ENCODE peak calls at places on chromosomes 4 and X, in eight cellular contexts. One of them, this sample, is unnamed.

GRCh38 chr4:102627831-102628523 is 126.8 kb downstream of the NFKB1 start:
- DNase-seq in fibroblast of lung: peak; percentile 15
- DNase-seq in ascending aorta: no peak
- DNase-seq in left ventricle myocardium inferior: no peak
- DNase-seq in colonic mucosa: no peak
- DNase-seq in cardiac muscle cell: no peak
- DNase-seq in lung: no peak
- DNase-seq in PC-3: peak; percentile 91
- DNase-seq in this sample: peak; percentile 92

GRCh38 chr4:1376841-1377605 is 29.2 kb downstream of the NKX1-1 start:
- DNase-seq in fibroblast of lung: no peak
- DNase-seq in ascending aorta: no peak
- DNase-seq in left ventricle myocardium inferior: peak; percentile 10
- DNase-seq in colonic mucosa: no peak
- DNase-seq in cardiac muscle cell: no peak
- DNase-seq in lung: no peak
- DNase-seq in PC-3: no peak
- DNase-seq in this sample: no peak

GRCh38 chr4:99861120-99861905 is 32.9 kb downstream of the LAMTOR3 start:
- DNase-seq in fibroblast of lung: no peak
- DNase-seq in ascending aorta: no peak
- DNase-seq in left ventricle myocardium inferior: no peak
- DNase-seq in colonic mucosa: no peak
- DNase-seq in cardiac muscle cell: no peak
- DNase-seq in lung: no peak
- DNase-seq in PC-3: no peak
- DNase-seq in this sample: no peak

GRCh38 chrX:107628662-107629532 is 587 bp downstream of the PRPS1 start:
- DNase-seq in fibroblast of lung: peak; percentile 14
- DNase-seq in ascending aorta: peak; percentile 66
- DNase-seq in left ventricle myocardium inferior: peak; percentile 13
- DNase-seq in colonic mucosa: peak; percentile 31
- DNase-seq in cardiac muscle cell: peak; percentile 64
- DNase-seq in lung: peak; percentile 32
- DNase-seq in PC-3: peak; percentile 60
- DNase-seq in this sample: peak; percentile 45

GRCh38 chr4:61831987-61832386 is 631.9 kb downstream of the ADGRL3 start:
- DNase-seq in fibroblast of lung: no peak
- DNase-seq in ascending aorta: no peak
- DNase-seq in left ventricle myocardium inferior: no peak
- DNase-seq in colonic mucosa: no peak
- DNase-seq in cardiac muscle cell: no peak
- DNase-seq in lung: no peak
- DNase-seq in PC-3: no peak
- DNase-seq in this sample: no peak

GRCh38 chrX:151538190-151539122 is 25.0 kb upstream of the PASD1 start:
- DNase-seq in fibroblast of lung: no peak
- DNase-seq in ascending aorta: no peak
- DNase-seq in left ventricle myocardium inferior: no peak
- DNase-seq in colonic mucosa: no peak
- DNase-seq in cardiac muscle cell: no peak
- DNase-seq in lung: no peak
- DNase-seq in PC-3: no peak
- DNase-seq in this sample: no peak

GRCh38 chr4:73728091-73728741 is 12.2 kb upstream of the CXCL8 start:
- DNase-seq in fibroblast of lung: no peak
- DNase-seq in ascending aorta: no peak
- DNase-seq in left ventricle myocardium inferior: no peak
- DNase-seq in colonic mucosa: no peak
- DNase-seq in cardiac muscle cell: no peak
- DNase-seq in lung: no peak
- DNase-seq in PC-3: no peak
- DNase-seq in this sample: no peak

GRCh38 chrX:109347618-109348017 is 134.3 kb downstream of the GUCY2F start:
- DNase-seq in fibroblast of lung: peak; percentile 3
- DNase-seq in ascending aorta: no peak
- DNase-seq in left ventricle myocardium inferior: no peak
- DNase-seq in colonic mucosa: no peak
- DNase-seq in cardiac muscle cell: no peak
- DNase-seq in lung: no peak
- DNase-seq in PC-3: no peak
- DNase-seq in this sample: peak; percentile 5

GRCh38 chrX:80808160-80808735 is 1.4 kb downstream of the BRWD3 start:
- DNase-seq in fibroblast of lung: peak; percentile 71
- DNase-seq in ascending aorta: peak; percentile 85
- DNase-seq in left ventricle myocardium inferior: peak; percentile 68
- DNase-seq in colonic mucosa: peak; percentile 81
- DNase-seq in cardiac muscle cell: peak; percentile 68
- DNase-seq in lung: peak; percentile 75
- DNase-seq in PC-3: peak; percentile 80
- DNase-seq in this sample: peak; percentile 88

GRCh38 chrX:132041016-132041415 is 17.9 kb downstream of the STK26 start:
- DNase-seq in fibroblast of lung: no peak
- DNase-seq in ascending aorta: no peak
- DNase-seq in left ventricle myocardium inferior: no peak
- DNase-seq in colonic mucosa: no peak
- DNase-seq in cardiac muscle cell: no peak
- DNase-seq in lung: no peak
- DNase-seq in PC-3: peak; percentile 61
- DNase-seq in this sample: peak; percentile 18

GRCh38 chr4:40247350-40247749 is 50.5 kb downstream of the RHOH start:
- DNase-seq in fibroblast of lung: no peak
- DNase-seq in ascending aorta: no peak
- DNase-seq in left ventricle myocardium inferior: no peak
- DNase-seq in colonic mucosa: no peak
- DNase-seq in cardiac muscle cell: no peak
- DNase-seq in lung: no peak
- DNase-seq in PC-3: no peak
- DNase-seq in this sample: no peak

GRCh38 chrX:44935640-44936039 is 62.7 kb downstream of the KDM6A start:
- DNase-seq in fibroblast of lung: no peak
- DNase-seq in ascending aorta: no peak
- DNase-seq in left ventricle myocardium inferior: no peak
- DNase-seq in colonic mucosa: no peak
- DNase-seq in cardiac muscle cell: no peak
- DNase-seq in lung: no peak
- DNase-seq in PC-3: peak; percentile 66
- DNase-seq in this sample: peak; percentile 59

GRCh38 chr4:2712261-2712842 is 43.8 kb downstream of the TNIP2 start:
- DNase-seq in fibroblast of lung: peak; percentile 14
- DNase-seq in ascending aorta: no peak
- DNase-seq in left ventricle myocardium inferior: no peak
- DNase-seq in colonic mucosa: no peak
- DNase-seq in cardiac muscle cell: peak; percentile 20
- DNase-seq in lung: no peak
- DNase-seq in PC-3: no peak
- DNase-seq in this sample: no peak

DNA sequence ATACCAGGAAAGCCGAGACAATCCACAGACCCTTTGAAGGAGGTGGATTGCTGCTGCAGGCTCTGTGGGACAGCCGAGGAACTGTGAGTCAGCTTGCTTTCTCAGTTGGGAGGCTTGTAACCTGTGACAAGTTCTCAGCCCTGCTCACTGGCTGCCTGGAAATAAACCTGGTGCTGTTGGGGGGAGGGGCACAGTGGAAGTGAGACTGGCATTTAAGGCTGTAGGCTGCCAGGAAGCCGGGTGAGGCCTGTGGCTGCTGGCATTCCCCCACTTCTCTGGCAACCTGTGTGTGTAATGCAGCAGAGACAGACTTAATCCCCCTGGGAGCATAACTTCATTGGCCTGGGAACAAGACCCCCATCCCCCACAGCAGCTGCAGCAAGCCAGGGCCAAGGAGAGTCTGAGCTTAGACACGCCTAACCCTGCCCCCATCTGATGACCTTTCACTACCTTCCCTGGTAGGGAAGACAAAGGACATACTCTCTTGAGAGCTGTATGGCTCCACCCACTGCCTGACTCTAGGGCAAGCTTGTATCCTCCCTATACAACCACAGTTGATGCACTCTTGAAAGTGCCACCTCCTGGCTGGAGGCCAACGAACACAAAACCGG is 64.1 kb downstream of the ALPK1 start:
- DNase-seq in fibroblast of lung: no peak
- DNase-seq in ascending aorta: no peak
- DNase-seq in left ventricle myocardium inferior: no peak
- DNase-seq in colonic mucosa: no peak
- DNase-seq in cardiac muscle cell: no peak
- DNase-seq in lung: no peak
- DNase-seq in PC-3: peak; percentile 55
- DNase-seq in this sample: no peak
- TF ChIP-seq CTCF in fibroblast of lung: no peak
- TF ChIP-seq CTCF in ascending aorta: no peak
- TF ChIP-seq CTCF in left ventricle myocardium inferior: no peak
- TF ChIP-seq CTCF in colonic mucosa: no peak
- TF ChIP-seq CTCF in cardiac muscle cell: no peak
- TF ChIP-seq CTCF in lung: no peak
- TF ChIP-seq CTCF in PC-3: no peak
- TF ChIP-seq CTCF in this sample: no peak

DNA sequence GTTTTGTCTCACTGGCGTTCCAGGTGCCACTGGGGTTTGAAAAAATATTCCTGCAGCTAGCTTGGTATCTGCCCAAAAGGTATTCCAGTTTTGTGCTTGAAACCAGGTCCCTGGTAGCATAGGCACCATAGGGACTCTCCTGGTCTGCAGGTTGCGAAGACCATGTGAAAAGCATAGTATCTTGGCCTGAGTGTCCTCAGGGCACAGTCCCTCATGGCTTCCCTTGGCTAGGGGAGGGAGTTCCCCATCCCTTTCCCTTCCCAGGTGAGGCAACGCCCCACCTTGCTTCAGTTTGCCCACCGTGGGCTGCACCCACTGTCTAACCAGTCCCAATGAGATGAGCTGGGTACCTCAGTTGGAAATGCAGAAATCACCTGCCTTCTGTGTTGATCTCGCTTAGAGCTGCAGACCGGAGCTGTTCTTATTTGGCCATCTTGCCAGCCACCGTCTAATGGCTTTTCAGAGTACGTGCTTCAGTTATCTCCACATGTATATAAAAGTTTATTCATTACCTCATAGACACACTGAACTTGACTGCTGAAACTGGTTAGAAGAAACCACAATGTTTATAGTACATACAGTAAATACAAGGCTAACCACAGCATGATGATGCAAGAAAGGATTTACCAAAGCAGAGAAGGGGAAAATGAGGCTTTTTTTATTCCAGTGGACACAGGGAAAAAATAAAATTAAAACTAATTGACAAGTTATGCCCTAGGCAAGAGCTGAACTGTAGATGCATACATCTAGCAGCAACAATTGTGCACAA is 10.6 kb downstream of the PBDC1 start:
- DNase-seq in fibroblast of lung: peak; percentile 93
- DNase-seq in ascending aorta: no peak
- DNase-seq in left ventricle myocardium inferior: no peak
- DNase-seq in colonic mucosa: no peak
- DNase-seq in cardiac muscle cell: no peak
- DNase-seq in lung: no peak
- DNase-seq in PC-3: peak; percentile 6
- DNase-seq in this sample: no peak
- H3K27ac ChIP-seq in fibroblast of lung: no peak overlapping the region
- H3K27ac ChIP-seq in ascending aorta: no peak overlapping the region
- H3K27ac ChIP-seq in left ventricle myocardium inferior: no peak overlapping the region
- H3K27ac ChIP-seq in colonic mucosa: peak overlapping the region; percentile 37
- H3K27ac ChIP-seq in cardiac muscle cell: peak overlapping the region; percentile 48
- H3K27ac ChIP-seq in lung: no peak overlapping the region
- H3K27ac ChIP-seq in PC-3: no peak overlapping the region
- H3K27ac ChIP-seq in this sample: no peak overlapping the region

GRCh38 chrX:40468033-40468979 is 112.5 kb upstream of the ATP6AP2 start:
- DNase-seq in fibroblast of lung: peak; percentile 7
- DNase-seq in ascending aorta: no peak
- DNase-seq in left ventricle myocardium inferior: peak; percentile 24
- DNase-seq in colonic mucosa: peak; percentile 61
- DNase-seq in cardiac muscle cell: peak; percentile 85
- DNase-seq in lung: peak; percentile 54
- DNase-seq in PC-3: peak; percentile 35
- DNase-seq in this sample: no peak
- TF ChIP-seq CTCF in fibroblast of lung: no peak
- TF ChIP-seq CTCF in ascending aorta: peak; percentile 6
- TF ChIP-seq CTCF in left ventricle myocardium inferior: peak; percentile 50
- TF ChIP-seq CTCF in colonic mucosa: no peak
- TF ChIP-seq CTCF in cardiac muscle cell: peak; percentile 44
- TF ChIP-seq CTCF in lung: peak; percentile 24
- TF ChIP-seq CTCF in PC-3: peak; percentile 51
- TF ChIP-seq CTCF in this sample: peak; percentile 22

GRCh38 chrX:153905481-153906095 is 1.1 kb downstream of the AVPR2 start:
- DNase-seq in fibroblast of lung: no peak
- DNase-seq in ascending aorta: no peak
- DNase-seq in left ventricle myocardium inferior: no peak
- DNase-seq in colonic mucosa: no peak
- DNase-seq in cardiac muscle cell: no peak
- DNase-seq in lung: no peak
- DNase-seq in PC-3: no peak
- DNase-seq in this sample: no peak
- H3K27ac ChIP-seq in fibroblast of lung: no peak overlapping the region
- H3K27ac ChIP-seq in ascending aorta: no peak overlapping the region
- H3K27ac ChIP-seq in left ventricle myocardium inferior: peak overlapping the region; percentile 78
- H3K27ac ChIP-seq in colonic mucosa: no peak overlapping the region
- H3K27ac ChIP-seq in cardiac muscle cell: no peak overlapping the region
- H3K27ac ChIP-seq in lung: no peak overlapping the region
- H3K27ac ChIP-seq in PC-3: no peak overlapping the region
- H3K27ac ChIP-seq in this sample: no peak overlapping the region

DNA sequence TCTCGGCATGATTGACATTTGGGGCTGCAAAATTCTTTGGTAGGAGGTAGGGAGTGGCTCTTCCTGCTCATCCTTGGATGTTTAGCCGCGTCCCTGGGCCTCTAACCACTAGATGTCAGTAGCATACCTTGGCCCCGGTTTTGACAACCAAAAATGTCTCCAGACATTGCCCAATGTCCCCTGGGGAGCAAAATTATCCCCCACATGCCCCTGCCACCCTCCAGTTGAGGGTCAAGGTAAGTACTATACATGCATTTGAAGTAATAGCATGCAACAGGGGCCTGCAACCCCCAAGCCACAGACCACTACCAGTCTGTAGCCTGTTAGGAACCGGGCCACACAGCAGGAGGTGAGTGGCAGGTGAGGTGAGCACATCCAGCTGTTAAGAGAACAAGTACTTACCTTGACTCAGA is 17.6 kb upstream of the KIAA1210 start:
- DNase-seq in fibroblast of lung: peak; percentile 2
- DNase-seq in ascending aorta: no peak
- DNase-seq in left ventricle myocardium inferior: no peak
- DNase-seq in colonic mucosa: peak; percentile 24
- DNase-seq in cardiac muscle cell: peak; percentile 6
- DNase-seq in lung: no peak
- DNase-seq in PC-3: peak; percentile 62
- DNase-seq in this sample: peak; percentile 6
- TF ChIP-seq CTCF in fibroblast of lung: peak; percentile 48
- TF ChIP-seq CTCF in ascending aorta: no peak
- TF ChIP-seq CTCF in left ventricle myocardium inferior: peak; percentile 54
- TF ChIP-seq CTCF in colonic mucosa: no peak
- TF ChIP-seq CTCF in cardiac muscle cell: peak; percentile 63
- TF ChIP-seq CTCF in lung: no peak
- TF ChIP-seq CTCF in PC-3: peak; percentile 74
- TF ChIP-seq CTCF in this sample: no peak

GRCh38 chr4:185721949-185722316 is 90.1 kb downstream of the SORBS2 start:
- DNase-seq in fibroblast of lung: peak; percentile 78
- DNase-seq in ascending aorta: no peak
- DNase-seq in left ventricle myocardium inferior: no peak
- DNase-seq in colonic mucosa: no peak
- DNase-seq in cardiac muscle cell: no peak
- DNase-seq in lung: no peak
- DNase-seq in PC-3: peak; percentile 7
- DNase-seq in this sample: no peak
- H3K27ac ChIP-seq in fibroblast of lung: no peak overlapping the region
- H3K27ac ChIP-seq in ascending aorta: peak overlapping the region; percentile 75
- H3K27ac ChIP-seq in left ventricle myocardium inferior: peak overlapping the region; percentile 59
- H3K27ac ChIP-seq in colonic mucosa: no peak overlapping the region
- H3K27ac ChIP-seq in cardiac muscle cell: peak overlapping the region; percentile 14
- H3K27ac ChIP-seq in lung: no peak overlapping the region
- H3K27ac ChIP-seq in PC-3: no peak overlapping the region
- H3K27ac ChIP-seq in this sample: no peak overlapping the region